ENCODE peak calls at places on chromosomes 12 and 14, in seven cellular contexts. One of them, this sample, is unnamed.

GRCh38 chr14:20811994-20812393 is 9.3 kb upstream of the RNASE1 start:
- DNase-seq in cardiac muscle cell: peak; percentile 27
- DNase-seq in lower lobe of right lung: peak; percentile 55
- DNase-seq in RWPE2: no peak
- DNase-seq in psoas muscle: no peak
- DNase-seq in neural progenitor cell: no peak
- DNase-seq in upper lobe of right lung: no peak
- DNase-seq in this sample: no peak

GRCh38 chr14:55130194-55130550 is 1.1 kb downstream of the LGALS3 start:
- DNase-seq in cardiac muscle cell: peak; percentile 11
- DNase-seq in lower lobe of right lung: no peak
- DNase-seq in RWPE2: no peak
- DNase-seq in psoas muscle: no peak
- DNase-seq in neural progenitor cell: no peak
- DNase-seq in upper lobe of right lung: no peak
- DNase-seq in this sample: no peak

GRCh38 chr14:22471545-22472121 is 117.4 kb downstream of the DAD1 start:
- DNase-seq in cardiac muscle cell: peak; percentile 80
- DNase-seq in lower lobe of right lung: peak; percentile 73
- DNase-seq in RWPE2: no peak
- DNase-seq in psoas muscle: no peak
- DNase-seq in neural progenitor cell: peak; percentile 69
- DNase-seq in upper lobe of right lung: peak; percentile 79
- DNase-seq in this sample: peak; percentile 53

GRCh38 chr12:88400302-88400701 is 180.0 kb downstream of the KITLG start:
- DNase-seq in cardiac muscle cell: no peak
- DNase-seq in lower lobe of right lung: no peak
- DNase-seq in RWPE2: no peak
- DNase-seq in psoas muscle: no peak
- DNase-seq in neural progenitor cell: no peak
- DNase-seq in upper lobe of right lung: no peak
- DNase-seq in this sample: no peak

GRCh38 chr14:54688229-54688628 is 121.3 kb downstream of the SAMD4A start:
- DNase-seq in cardiac muscle cell: no peak
- DNase-seq in lower lobe of right lung: no peak
- DNase-seq in RWPE2: no peak
- DNase-seq in psoas muscle: no peak
- DNase-seq in neural progenitor cell: no peak
- DNase-seq in upper lobe of right lung: no peak
- DNase-seq in this sample: no peak

GRCh38 chr12:6631549-6631961 is 4.2 kb downstream of the LPAR5 start:
- DNase-seq in cardiac muscle cell: no peak
- DNase-seq in lower lobe of right lung: no peak
- DNase-seq in RWPE2: no peak
- DNase-seq in psoas muscle: no peak
- DNase-seq in neural progenitor cell: no peak
- DNase-seq in upper lobe of right lung: no peak
- DNase-seq in this sample: no peak

GRCh38 chr12:29569392-29569791 is 71.9 kb upstream of the OVCH1 start:
- DNase-seq in cardiac muscle cell: no peak
- DNase-seq in lower lobe of right lung: no peak
- DNase-seq in RWPE2: no peak
- DNase-seq in psoas muscle: no peak
- DNase-seq in neural progenitor cell: no peak
- DNase-seq in upper lobe of right lung: no peak
- DNase-seq in this sample: no peak

GRCh38 chr12:123937707-123938600 is 34.7 kb downstream of the CCDC92 start:
- DNase-seq in cardiac muscle cell: no peak
- DNase-seq in lower lobe of right lung: no peak
- DNase-seq in RWPE2: no peak
- DNase-seq in psoas muscle: no peak
- DNase-seq in neural progenitor cell: no peak
- DNase-seq in upper lobe of right lung: no peak
- DNase-seq in this sample: no peak

GRCh38 chr14:74161526-74162158 is 76.9 kb downstream of the LIN52 start:
- DNase-seq in cardiac muscle cell: no peak
- DNase-seq in lower lobe of right lung: no peak
- DNase-seq in RWPE2: no peak
- DNase-seq in psoas muscle: no peak
- DNase-seq in neural progenitor cell: peak; percentile 5
- DNase-seq in upper lobe of right lung: no peak
- DNase-seq in this sample: no peak

GRCh38 chr12:46150735-46151134 is 118.1 kb downstream of the SLC38A1 start:
- DNase-seq in cardiac muscle cell: no peak
- DNase-seq in lower lobe of right lung: no peak
- DNase-seq in RWPE2: no peak
- DNase-seq in psoas muscle: no peak
- DNase-seq in neural progenitor cell: no peak
- DNase-seq in upper lobe of right lung: no peak
- DNase-seq in this sample: no peak

GRCh38 chr12:20604408-20604807 is 90.7 kb upstream of the SLCO1C1 start:
- DNase-seq in cardiac muscle cell: no peak
- DNase-seq in lower lobe of right lung: no peak
- DNase-seq in RWPE2: no peak
- DNase-seq in psoas muscle: no peak
- DNase-seq in neural progenitor cell: no peak
- DNase-seq in upper lobe of right lung: no peak
- DNase-seq in this sample: no peak

GRCh38 chr12:20596036-20596435 is 99.1 kb upstream of the SLCO1C1 start:
- DNase-seq in cardiac muscle cell: no peak
- DNase-seq in lower lobe of right lung: no peak
- DNase-seq in RWPE2: no peak
- DNase-seq in psoas muscle: no peak
- DNase-seq in neural progenitor cell: no peak
- DNase-seq in upper lobe of right lung: no peak
- DNase-seq in this sample: no peak

GRCh38 chr12:20599757-20600156 is 95.4 kb upstream of the SLCO1C1 start:
- DNase-seq in cardiac muscle cell: no peak
- DNase-seq in lower lobe of right lung: no peak
- DNase-seq in RWPE2: no peak
- DNase-seq in psoas muscle: no peak
- DNase-seq in neural progenitor cell: no peak
- DNase-seq in upper lobe of right lung: no peak
- DNase-seq in this sample: no peak

GRCh38 chr12:20602671-20603402 is 92.3 kb upstream of the SLCO1C1 start:
- DNase-seq in cardiac muscle cell: peak; percentile 67
- DNase-seq in lower lobe of right lung: no peak
- DNase-seq in RWPE2: no peak
- DNase-seq in psoas muscle: no peak
- DNase-seq in neural progenitor cell: no peak
- DNase-seq in upper lobe of right lung: no peak
- DNase-seq in this sample: no peak

DNA sequence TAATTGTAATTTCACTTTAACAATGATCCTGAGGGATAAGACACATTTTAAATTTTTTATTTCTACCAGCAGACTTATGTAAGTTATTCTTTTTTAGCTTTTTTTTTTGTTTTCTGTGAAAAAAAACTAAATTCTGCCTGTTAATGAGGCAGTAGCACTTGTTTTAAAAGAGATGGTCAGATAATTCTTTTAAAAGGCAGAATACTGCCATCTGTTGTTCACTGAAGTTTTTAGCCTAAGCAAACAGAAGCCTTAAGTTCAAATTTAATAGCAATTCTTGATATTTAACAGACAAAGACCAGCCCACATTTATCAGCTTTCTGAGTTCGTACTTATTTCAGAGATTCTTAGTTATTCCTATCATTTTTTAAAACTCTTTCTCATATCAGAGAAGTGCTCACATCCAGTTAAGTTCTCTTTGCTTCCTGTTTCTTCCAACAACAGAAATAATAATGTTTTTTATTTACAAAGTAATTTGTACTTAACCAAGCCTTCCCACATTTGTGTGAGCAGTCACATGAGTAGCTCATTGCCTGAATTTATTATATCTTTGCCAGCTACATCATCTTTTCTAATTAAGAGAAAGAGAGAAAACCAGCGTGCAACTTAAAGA is 93.4 kb upstream of the SLCO1C1 start:
- DNase-seq in cardiac muscle cell: peak; percentile 74
- DNase-seq in lower lobe of right lung: no peak
- DNase-seq in RWPE2: no peak
- DNase-seq in psoas muscle: no peak
- DNase-seq in neural progenitor cell: peak; percentile 14
- DNase-seq in upper lobe of right lung: no peak
- DNase-seq in this sample: no peak
- TF ChIP-seq CTCF in cardiac muscle cell: peak; percentile 53
- TF ChIP-seq CTCF in lower lobe of right lung: peak; percentile 33
- TF ChIP-seq CTCF in RWPE2: peak; percentile 39
- TF ChIP-seq CTCF in psoas muscle: peak; percentile 38
- TF ChIP-seq CTCF in neural progenitor cell: peak; percentile 68
- TF ChIP-seq CTCF in upper lobe of right lung: peak; percentile 48
- TF ChIP-seq CTCF in this sample: peak; percentile 64

GRCh38 chr12:2338381-2338780 is 285.6 kb downstream of the CACNA1C start:
- DNase-seq in cardiac muscle cell: no peak
- DNase-seq in lower lobe of right lung: no peak
- DNase-seq in RWPE2: peak; percentile 22
- DNase-seq in psoas muscle: no peak
- DNase-seq in neural progenitor cell: no peak
- DNase-seq in upper lobe of right lung: peak; percentile 11
- DNase-seq in this sample: no peak

GRCh38 chr12:2341871-2342270 is 289.1 kb downstream of the CACNA1C start:
- DNase-seq in cardiac muscle cell: peak; percentile 80
- DNase-seq in lower lobe of right lung: no peak
- DNase-seq in RWPE2: no peak
- DNase-seq in psoas muscle: no peak
- DNase-seq in neural progenitor cell: no peak
- DNase-seq in upper lobe of right lung: no peak
- DNase-seq in this sample: no peak

GRCh38 chr12:2343672-2344071 is 290.9 kb downstream of the CACNA1C start:
- DNase-seq in cardiac muscle cell: no peak
- DNase-seq in lower lobe of right lung: no peak
- DNase-seq in RWPE2: no peak
- DNase-seq in psoas muscle: no peak
- DNase-seq in neural progenitor cell: no peak
- DNase-seq in upper lobe of right lung: no peak
- DNase-seq in this sample: no peak

GRCh38 chr12:2339022-2339431 is 286.2 kb downstream of the CACNA1C start:
- DNase-seq in cardiac muscle cell: peak; percentile 64
- DNase-seq in lower lobe of right lung: no peak
- DNase-seq in RWPE2: peak; percentile 44
- DNase-seq in psoas muscle: no peak
- DNase-seq in neural progenitor cell: no peak
- DNase-seq in upper lobe of right lung: no peak
- DNase-seq in this sample: no peak

DNA sequence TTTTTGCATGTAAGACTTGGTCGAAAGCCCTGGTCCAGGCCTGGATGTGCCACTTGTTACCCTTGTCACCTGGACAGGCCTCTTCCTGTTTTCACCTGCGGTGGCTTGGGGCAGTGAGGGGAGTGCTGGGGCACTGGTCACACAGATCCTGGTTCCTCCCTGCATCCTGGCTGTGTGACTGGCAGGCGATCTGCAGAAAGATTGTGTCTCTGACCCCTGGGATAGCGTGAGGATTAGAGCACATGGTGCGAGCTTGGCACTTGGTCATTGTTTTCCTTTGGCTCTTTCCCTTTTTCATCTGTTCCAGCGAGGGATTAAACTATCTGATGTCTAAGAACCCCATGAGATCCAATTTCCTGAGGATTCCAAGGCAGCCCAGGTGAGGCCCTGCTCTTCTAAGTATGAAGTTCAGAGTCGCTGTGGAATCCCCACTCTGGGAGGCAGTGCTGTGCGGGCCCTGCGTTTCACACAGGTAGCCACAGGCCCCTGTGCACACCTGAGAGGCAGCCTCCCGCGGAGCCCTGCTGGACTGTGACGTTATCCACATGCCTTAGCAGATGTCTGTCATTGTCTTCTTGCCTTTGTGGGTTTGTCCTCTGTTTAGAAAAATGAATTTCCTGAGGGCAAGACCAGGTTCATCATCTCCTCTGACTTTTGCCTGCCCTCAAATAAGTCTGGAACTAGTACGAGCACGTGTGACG is 288.4 kb downstream of the CACNA1C start:
- DNase-seq in cardiac muscle cell: no peak
- DNase-seq in lower lobe of right lung: no peak
- DNase-seq in RWPE2: no peak
- DNase-seq in psoas muscle: no peak
- DNase-seq in neural progenitor cell: no peak
- DNase-seq in upper lobe of right lung: no peak
- DNase-seq in this sample: peak; percentile 42
- H3K4me1 ChIP-seq in cardiac muscle cell: peaks cover 28% of the 10 kb centered on the region
- H3K4me1 ChIP-seq in lower lobe of right lung: peaks cover 64% of the 10 kb centered on the region
- H3K4me1 ChIP-seq in RWPE2: peaks cover 37% of the 10 kb centered on the region
- H3K4me1 ChIP-seq in psoas muscle: peaks cover 44% of the 10 kb centered on the region
- H3K4me1 ChIP-seq in neural progenitor cell: no peaks in the 10 kb centered on the region
- H3K4me1 ChIP-seq in upper lobe of right lung: peaks cover 22% of the 10 kb centered on the region
- H3K4me1 ChIP-seq in this sample: no peaks in the 10 kb centered on the region

GRCh38 chr12:130070017-130070653 is 92.1 kb upstream of the FZD10 start:
- DNase-seq in cardiac muscle cell: no peak
- DNase-seq in lower lobe of right lung: no peak
- DNase-seq in RWPE2: no peak
- DNase-seq in psoas muscle: no peak
- DNase-seq in neural progenitor cell: no peak
- DNase-seq in upper lobe of right lung: no peak
- DNase-seq in this sample: no peak

GRCh38 chr12:130063866-130064265 is 98.4 kb upstream of the FZD10 start:
- DNase-seq in cardiac muscle cell: no peak
- DNase-seq in lower lobe of right lung: no peak
- DNase-seq in RWPE2: no peak
- DNase-seq in psoas muscle: no peak
- DNase-seq in neural progenitor cell: no peak
- DNase-seq in upper lobe of right lung: peak; percentile 39
- DNase-seq in this sample: no peak

GRCh38 chr12:130068741-130069140 is 93.5 kb upstream of the FZD10 start:
- DNase-seq in cardiac muscle cell: no peak
- DNase-seq in lower lobe of right lung: no peak
- DNase-seq in RWPE2: no peak
- DNase-seq in psoas muscle: no peak
- DNase-seq in neural progenitor cell: no peak
- DNase-seq in upper lobe of right lung: no peak
- DNase-seq in this sample: no peak

GRCh38 chr12:130066742-130067141 is 95.5 kb upstream of the FZD10 start:
- DNase-seq in cardiac muscle cell: no peak
- DNase-seq in lower lobe of right lung: no peak
- DNase-seq in RWPE2: no peak
- DNase-seq in psoas muscle: no peak
- DNase-seq in neural progenitor cell: no peak
- DNase-seq in upper lobe of right lung: peak; percentile 19
- DNase-seq in this sample: no peak

DNA sequence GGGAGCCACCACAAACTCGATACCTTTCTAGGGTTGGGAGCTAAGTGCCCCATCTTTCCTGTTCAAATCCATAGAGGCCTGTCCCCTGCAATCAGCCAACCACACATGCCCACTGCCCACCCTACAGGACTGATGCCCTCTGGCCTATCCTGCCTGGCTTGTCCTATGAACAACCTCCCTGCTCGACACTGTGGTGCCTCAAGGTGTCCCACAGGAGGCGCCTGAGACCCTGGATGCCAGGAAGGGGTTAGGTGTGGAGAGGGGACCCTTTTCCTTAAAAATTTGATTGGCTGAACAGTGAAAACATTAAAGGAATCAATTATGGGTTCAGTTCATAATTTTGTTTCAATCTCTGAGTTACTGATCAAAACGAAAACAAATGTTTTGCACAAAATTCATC is 97.3 kb upstream of the FZD10 start:
- DNase-seq in cardiac muscle cell: no peak
- DNase-seq in lower lobe of right lung: no peak
- DNase-seq in RWPE2: no peak
- DNase-seq in psoas muscle: no peak
- DNase-seq in neural progenitor cell: peak; percentile 47
- DNase-seq in upper lobe of right lung: peak; percentile 21
- DNase-seq in this sample: no peak
- TF ChIP-seq CTCF in cardiac muscle cell: no peak
- TF ChIP-seq CTCF in lower lobe of right lung: no peak
- TF ChIP-seq CTCF in RWPE2: no peak
- TF ChIP-seq CTCF in psoas muscle: no peak
- TF ChIP-seq CTCF in neural progenitor cell: peak; percentile 55
- TF ChIP-seq CTCF in upper lobe of right lung: no peak
- TF ChIP-seq CTCF in this sample: no peak

GRCh38 chr14:61147369-61147897 is 133.7 kb downstream of the TMEM30B start:
- DNase-seq in cardiac muscle cell: peak; percentile 50
- DNase-seq in lower lobe of right lung: no peak
- DNase-seq in RWPE2: no peak
- DNase-seq in psoas muscle: no peak
- DNase-seq in neural progenitor cell: no peak
- DNase-seq in upper lobe of right lung: no peak
- DNase-seq in this sample: no peak
- H3K4me1 ChIP-seq in cardiac muscle cell: no peaks in the 10 kb centered on the region
- H3K4me1 ChIP-seq in lower lobe of right lung: peaks cover 8% of the 10 kb centered on the region
- H3K4me1 ChIP-seq in RWPE2: peaks cover 24% of the 10 kb centered on the region
- H3K4me1 ChIP-seq in psoas muscle: peaks cover 30% of the 10 kb centered on the region
- H3K4me1 ChIP-seq in neural progenitor cell: no peaks in the 10 kb centered on the region
- H3K4me1 ChIP-seq in upper lobe of right lung: no peaks in the 10 kb centered on the region
- H3K4me1 ChIP-seq in this sample: no peaks in the 10 kb centered on the region

This sample was measured in right lobe of liver.